ENCODE peak calls at places on chromosomes 13 and 19, in four cellular contexts. One of them, this sample, is unnamed.

GRCh38 chr13:93248627-93249047 is 22.0 kb downstream of the GPC6 start:
- DNase-seq in K562: no peak
- DNase-seq in GM12878: no peak
- DNase-seq in GM12891: no peak
- DNase-seq in this sample: no peak

GRCh38 chr13:33204130-33204927 is 81.2 kb downstream of the STARD13 start:
- DNase-seq in GM12891: no peak
- DNase-seq in GM12878: peak
- DNase-seq in K562: no peak
- DNase-seq in this sample: no peak

GRCh38 chr19:2315818-2316353 is 7.9 kb upstream of the LINGO3 start:
- DNase-seq in GM12891: no peak
- DNase-seq in GM12878: no peak
- DNase-seq in K562: no peak
- DNase-seq in this sample: peak

GRCh38 chr19:33461256-33462111 is 60.1 kb downstream of the PEPD start:
- DNase-seq in K562: no peak
- DNase-seq in GM12878: no peak
- DNase-seq in GM12891: no peak
- DNase-seq in this sample: no peak

GRCh38 chr19:8640402-8641004 is 10.1 kb downstream of the NFILZ start:
- DNase-seq in GM12878: no peak
- DNase-seq in K562: no peak
- DNase-seq in GM12891: no peak
- DNase-seq in this sample: peak

GRCh38 chr19:1987197-1988187 is 28.0 kb downstream of the BTBD2 start:
- DNase-seq in GM12878: no peak
- DNase-seq in GM12891: no peak
- DNase-seq in K562: no peak
- DNase-seq in this sample: no peak

GRCh38 chr13:42075517-42075916 is 27.1 kb downstream of the DGKH start:
- DNase-seq in GM12878: no peak
- DNase-seq in GM12891: no peak
- DNase-seq in K562: no peak
- DNase-seq in this sample: no peak

GRCh38 chr19:45790942-45791341 is 1.7 kb downstream of the DMWD start:
- DNase-seq in K562: no peak
- DNase-seq in GM12891: no peak
- DNase-seq in GM12878: no peak
- DNase-seq in this sample: peak

GRCh38 chr19:19460258-19460731 is 54.8 kb downstream of the GATAD2A start:
- DNase-seq in GM12878: no peak
- DNase-seq in K562: no peak
- DNase-seq in GM12891: no peak
- DNase-seq in this sample: peak

GRCh38 chr13:43879323-43880181 is at the start of the genes CCDC122 and LACC1:
- DNase-seq in GM12878: no peak
- DNase-seq in K562: no peak
- DNase-seq in GM12891: peak
- DNase-seq in this sample: peak

GRCh38 chr19:15104411-15104810 is 2.8 kb upstream of the SYDE1 start:
- DNase-seq in K562: no peak
- DNase-seq in GM12891: no peak
- DNase-seq in GM12878: no peak
- DNase-seq in this sample: no peak

GRCh38 chr19:4800591-4801081 is 9.1 kb downstream of the FEM1A start:
- DNase-seq in GM12891: no peak
- DNase-seq in GM12878: no peak
- DNase-seq in K562: no peak
- DNase-seq in this sample: no peak

GRCh38 chr19:29121684-29122083 is 91.3 kb downstream of the UQCRFS1 start:
- DNase-seq in K562: peak
- DNase-seq in GM12878: no peak
- DNase-seq in GM12891: no peak
- DNase-seq in this sample: no peak

GRCh38 chr13:51125495-51126226 is 14.6 kb upstream of the C13orf42 start:
- DNase-seq in K562: peak
- DNase-seq in GM12878: peak
- DNase-seq in GM12891: peak
- DNase-seq in this sample: peak

GRCh38 chr19:6599866-6600454 is 9.0 kb upstream of the CD70 start:
- DNase-seq in GM12891: no peak
- DNase-seq in GM12878: no peak
- DNase-seq in K562: no peak
- DNase-seq in this sample: no peak

GRCh38 chr13:105518086-105518485 is 1017.4 kb downstream of the EFNB2 start:
- DNase-seq in K562: no peak
- DNase-seq in GM12891: no peak
- DNase-seq in GM12878: no peak
- DNase-seq in this sample: no peak

GRCh38 chr13:37598572-37598971 is at the start of gene POSTN:
- DNase-seq in GM12891: no peak
- DNase-seq in K562: no peak
- DNase-seq in GM12878: no peak
- DNase-seq in this sample: no peak

GRCh38 chr19:5575553-5575952 is 7.8 kb upstream of the TINCR start:
- DNase-seq in GM12891: no peak
- DNase-seq in K562: no peak
- DNase-seq in GM12878: no peak
- DNase-seq in this sample: no peak

GRCh38 chr19:1944088-1944915 is 3.3 kb downstream of the CSNK1G2 start:
- DNase-seq in GM12878: no peak
- DNase-seq in K562: no peak
- DNase-seq in GM12891: no peak
- DNase-seq in this sample: peak

DNA sequence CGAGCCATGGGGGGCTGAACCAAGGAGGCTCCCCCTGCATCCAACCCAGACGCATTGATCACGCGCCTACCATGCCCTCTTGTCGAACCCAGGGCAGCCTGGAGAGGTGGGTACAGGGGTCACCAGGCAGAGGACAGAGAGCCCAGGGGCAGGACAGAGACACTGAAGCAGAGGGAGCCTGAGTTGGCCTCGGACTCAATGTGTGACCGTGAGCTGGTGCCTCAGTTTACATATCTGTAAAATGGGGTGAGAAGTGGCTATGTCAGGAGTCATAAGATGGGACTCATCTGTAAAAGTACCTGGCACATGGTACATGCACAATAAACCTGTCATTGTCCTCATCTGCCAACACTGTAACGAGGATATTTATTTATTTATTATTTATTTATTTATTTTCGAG is 24.1 kb upstream of the NFIC start:
- DNase-seq in K562: no peak
- DNase-seq in GM12878: no peak
- DNase-seq in GM12891: no peak
- DNase-seq in this sample: no peak
- TF ChIP-seq SPI1 in K562: no peak
- TF ChIP-seq SPI1 in GM12878: no peak
- TF ChIP-seq SPI1 in GM12891: no peak
- TF ChIP-seq SPI1 in this sample: no peak

GRCh38 chr13:112984954-112985802 is 16.2 kb downstream of the MCF2L start:
- DNase-seq in K562: no peak
- DNase-seq in GM12891: no peak
- DNase-seq in GM12878: no peak
- DNase-seq in this sample: no peak

GRCh38 chr13:112983042-112983305 is 14.0 kb downstream of the MCF2L start:
- DNase-seq in GM12878: no peak
- DNase-seq in GM12891: no peak
- DNase-seq in K562: no peak
- DNase-seq in this sample: no peak

GRCh38 chr13:112982281-112983041 is 13.4 kb downstream of the MCF2L start:
- DNase-seq in GM12891: no peak
- DNase-seq in GM12878: no peak
- DNase-seq in K562: no peak
- DNase-seq in this sample: no peak

GRCh38 chr13:112984501-112984900 is 15.5 kb downstream of the MCF2L start:
- DNase-seq in GM12878: no peak
- DNase-seq in K562: no peak
- DNase-seq in GM12891: no peak
- DNase-seq in this sample: no peak

DNA sequence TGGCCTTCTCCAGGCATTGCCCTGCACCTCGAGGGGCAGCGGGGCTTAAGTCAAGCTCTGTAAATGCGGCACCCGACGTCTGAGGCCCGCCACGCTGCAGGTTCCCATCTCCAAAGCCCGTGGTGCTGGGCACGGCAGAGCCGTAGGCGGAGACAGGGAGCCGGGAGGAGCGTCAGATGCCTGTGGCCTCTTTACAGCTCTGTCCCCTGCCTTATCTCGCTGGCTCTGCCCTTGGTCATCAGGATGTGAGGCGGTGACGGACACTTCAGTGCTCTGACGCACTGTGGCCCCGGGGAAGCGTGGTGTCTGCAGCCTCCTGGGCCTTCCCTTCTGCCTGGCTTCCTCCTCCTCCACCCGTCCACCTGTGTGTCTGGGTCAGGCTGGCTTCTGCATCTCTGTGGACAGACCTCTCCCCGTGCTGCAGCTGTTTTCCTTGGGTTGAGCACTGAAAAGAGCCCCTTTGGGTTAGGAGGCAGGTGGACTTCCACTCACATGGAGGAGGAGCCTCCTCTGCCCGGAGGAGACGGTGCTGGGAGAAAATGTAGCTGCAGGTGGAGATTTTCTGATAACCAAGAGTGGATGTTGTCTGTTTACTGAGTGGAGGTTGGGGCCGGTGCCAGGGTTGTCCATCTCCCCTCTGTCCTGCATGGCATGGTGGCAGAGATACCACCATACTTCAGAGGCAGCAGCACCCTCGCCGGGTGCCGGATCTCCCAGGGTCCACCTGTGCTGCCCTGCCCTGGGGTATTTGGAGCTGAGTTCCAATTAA is 14.6 kb downstream of the MCF2L start:
- DNase-seq in GM12891: no peak
- DNase-seq in K562: no peak
- DNase-seq in GM12878: no peak
- DNase-seq in this sample: no peak
- TF ChIP-seq SPI1 in GM12891: no peak
- TF ChIP-seq SPI1 in K562: no peak
- TF ChIP-seq SPI1 in GM12878: no peak
- TF ChIP-seq SPI1 in this sample: no peak

DNA sequence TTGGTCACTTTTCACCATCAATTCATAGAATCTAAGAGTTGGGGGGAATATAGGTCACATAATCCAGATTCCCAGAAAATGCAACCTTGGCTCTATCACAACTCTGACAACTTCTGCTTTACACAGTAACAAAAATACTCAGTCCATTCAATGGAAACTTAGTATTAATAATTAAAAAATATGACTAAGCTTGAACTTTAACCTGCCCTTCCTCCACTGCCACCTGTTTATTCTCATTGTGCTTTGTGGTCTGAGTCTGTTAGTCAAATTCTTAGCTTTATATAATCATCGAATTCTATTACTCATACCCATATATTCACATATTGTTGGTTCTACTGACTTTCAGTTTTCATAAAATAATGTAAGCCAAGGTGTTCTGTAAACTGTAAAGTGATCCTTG is 373.4 kb downstream of the LMO7 start:
- DNase-seq in GM12878: no peak
- DNase-seq in K562: no peak
- DNase-seq in GM12891: no peak
- DNase-seq in this sample: no peak
- TF ChIP-seq SPI1 in GM12878: no peak
- TF ChIP-seq SPI1 in K562: no peak
- TF ChIP-seq SPI1 in GM12891: no peak
- TF ChIP-seq SPI1 in this sample: no peak

GRCh38 chr19:52527954-52528326 is 472 bp downstream of the ZNF808 start:
- DNase-seq in GM12878: no peak
- DNase-seq in GM12891: no peak
- DNase-seq in K562: peak
- DNase-seq in this sample: no peak
- TF ChIP-seq SPI1 in GM12878: no peak
- TF ChIP-seq SPI1 in GM12891: no peak
- TF ChIP-seq SPI1 in K562: no peak
- TF ChIP-seq SPI1 in this sample: no peak